ENCODE peak calls at places on chromosome 22, in six cellular contexts. H, A, J, E, T and F are unnamed samples.
A peak's percentile ranks its signal among the peaks of the same experiment; 100 is the strongest.

GRCh38 chr22:37894939-37895670 is 11.0 kb upstream of the MICALL1 start:
- DNase-seq in T (no peak), E (no peak), J (no peak), H (no peak), A (no peak), F (no peak)

GRCh38 chr22:35126993-35127392 is 61.0 kb downstream of the ISX start:
- DNase-seq in E (no peak), H (no peak), T (no peak), A (no peak), J (no peak), F (no peak)

GRCh38 chr22:17536269-17536668 is 27.0 kb upstream of the SLC25A18 start:
- DNase-seq in A (peak; percentile 85), T (no peak), E (no peak), H (no peak), J (no peak), F (no peak)

GRCh38 chr22:39308614-39309363 is 10.6 kb downstream of the RPL3 start:
- DNase-seq in A (peak; percentile 90), T (no peak), E (no peak), J (no peak), H (peak; percentile 96), F (no peak)

GRCh38 chr22:30362632-30363281 is 6.0 kb downstream of the CCDC157 start:
- DNase-seq in H (no peak), E (no peak), T (no peak), J (no peak), A (no peak), F (no peak)

GRCh38 chr22:45129703-45130524 is 33.8 kb upstream of the NUP50 start:
- DNase-seq in J (no peak), E (no peak), H (no peak), A (no peak), T (no peak), F (no peak)

GRCh38 chr22:17738386-17739128 is 35.7 kb downstream of the BID start:
- DNase-seq in A (no peak), T (no peak), E (no peak), H (no peak), J (no peak), F (no peak)

GRCh38 chr22:27456696-27457503 is 344.7 kb downstream of the MN1 start:
- DNase-seq in J (no peak), A (no peak), T (no peak), H (peak; percentile 93), E (no peak), F (no peak)

GRCh38 chr22:47452184-47452583 is 689.7 kb downstream of the TBC1D22A start:
- DNase-seq in E (no peak), H (no peak), A (no peak), T (no peak), J (peak; percentile 62), F (no peak)

GRCh38 chr22:49301398-49302149 is 526.1 kb downstream of the BRD1 start:
- DNase-seq in E (no peak), H (no peak), J (no peak), A (peak; percentile 61), T (no peak), F (no peak)

GRCh38 chr22:46707827-46708570 is 30.1 kb downstream of the CERK start:
- DNase-seq in J (no peak), T (no peak), H (no peak), A (no peak), E (no peak), F (no peak)

GRCh38 chr22:26577081-26577480 is 12.9 kb downstream of the TPST2 start:
- DNase-seq in A (no peak), T (no peak), J (no peak), H (no peak), E (no peak), F (no peak)

GRCh38 chr22:27747396-27748256 is 53.9 kb downstream of the MN1 start:
- DNase-seq in T (no peak), A (peak; percentile 80), E (no peak), J (no peak), H (no peak), F (no peak)

GRCh38 chr22:50210378-50211139 is 9.7 kb downstream of the SELENOO start:
- DNase-seq in A (no peak), J (no peak), E (peak; percentile 24), H (no peak), T (no peak), F (no peak)

GRCh38 chr22:35275580-35275979 is 18.3 kb downstream of the HMGXB4 start:
- DNase-seq in T (no peak), A (no peak), E (no peak), H (peak; percentile 66), J (no peak), F (no peak)

GRCh38 chr22:16783930-16784354 is 41.3 kb downstream of the XKR3 start:
- DNase-seq in H (no peak), T (no peak), A (no peak), E (no peak), J (peak; percentile 9), F (no peak)

GRCh38 chr22:49263101-49263500 is 564.6 kb downstream of the BRD1 start:
- DNase-seq in A (peak; percentile 38), E (no peak), J (no peak), T (no peak), H (no peak), F (no peak)

GRCh38 chr22:41481925-41482318 is 13.0 kb downstream of the ACO2 start:
- DNase-seq in J (no peak), H (no peak), E (no peak), A (no peak), T (no peak), F (no peak)

GRCh38 chr22:38314140-38314991 is 2.9 kb downstream of the CSNK1E start:
- DNase-seq in A (peak; percentile 69), H (peak; percentile 75), E (no peak), T (no peak), J (no peak), F (no peak)

GRCh38 chr22:50713571-50714056 is 24.4 kb upstream of the ACR start:
- DNase-seq in E (no peak), A (no peak), H (no peak), J (no peak), T (no peak), F (no peak)

GRCh38 chr22:49833340-49834007 is 5.8 kb upstream of the BRD1 start:
- DNase-seq in J (no peak), T (no peak), E (no peak), H (no peak), A (no peak), F (no peak)

GRCh38 chr22:44361391-44362126 is 48.8 kb upstream of the SHISAL1 start:
- DNase-seq in T (no peak), A (no peak), E (no peak), H (no peak), J (no peak), F (no peak)

GRCh38 chr22:25167082-25167481 is 32.6 kb upstream of the CRYBB3 start:
- DNase-seq in E (no peak), A (no peak), J (no peak), H (no peak), T (no peak), F (no peak)

GRCh38 chr22:38937036-38937435 is 20.4 kb upstream of the APOBEC3A start:
- DNase-seq in H (no peak), T (no peak), J (no peak), A (peak; percentile 35), E (no peak), F (no peak)

GRCh38 chr22:44916281-44917231 is 93.2 kb downstream of the PHF21B start:
- DNase-seq in H (no peak), E (no peak), A (peak; percentile 60), J (no peak), T (no peak), F (no peak)

GRCh38 chr22:46569848-46570695 is 32.7 kb upstream of the CELSR1 start:
- DNase-seq in E (peak; percentile 22), H (no peak), J (no peak), T (no peak), A (no peak), F (no peak)

GRCh38 chr22:37514526-37515051 is 4.6 kb downstream of the CARD10 start:
- DNase-seq in T (no peak), A (no peak), H (no peak), E (no peak), J (no peak), F (no peak)

GRCh38 chr22:17700778-17701177 is 62.2 kb downstream of the BCL2L13 start:
- DNase-seq in A (no peak), T (no peak), H (no peak), E (no peak), J (no peak), F (no peak)

DNA sequence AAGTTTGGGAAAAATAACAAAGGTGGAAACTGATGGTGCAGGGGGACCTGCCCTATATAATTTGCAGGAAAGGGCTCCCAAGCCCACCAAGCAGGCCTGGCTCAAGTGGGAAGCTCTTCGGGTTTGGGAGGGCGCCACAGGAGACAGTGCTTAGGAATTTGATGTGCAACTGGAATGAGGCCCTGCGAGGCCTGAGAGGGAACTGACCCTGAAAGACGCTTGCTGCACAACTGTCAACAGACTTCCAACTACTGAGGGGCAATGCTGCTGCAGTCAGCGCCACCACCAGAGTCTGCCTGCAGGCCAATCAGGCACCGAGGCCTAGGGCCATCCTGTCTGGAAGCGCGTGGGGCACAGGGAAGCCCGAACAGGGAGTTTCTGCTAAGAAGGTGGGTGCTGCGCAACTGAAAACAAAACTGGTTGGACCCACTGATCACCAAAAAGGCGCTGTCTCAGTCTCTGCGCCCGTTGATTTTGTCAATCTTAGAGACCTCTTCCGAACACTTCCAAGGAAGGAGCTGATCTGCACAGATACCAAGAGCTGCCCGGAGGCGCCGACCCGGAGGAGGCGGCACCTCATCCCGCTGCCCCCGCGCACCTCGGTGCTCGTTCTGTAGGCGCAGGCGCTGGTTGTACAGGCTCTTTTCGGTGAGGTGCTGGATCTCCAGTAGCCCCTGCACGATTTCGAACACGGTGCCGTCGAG is 667 bp downstream of the DGCR6L start:
- DNase-seq in T (no peak), H (no peak), J (peak; percentile 43), E (no peak), A (no peak), F (no peak)
- H3K27ac ChIP-seq in T (no peak overlapping the region), H (peak overlapping the region; percentile 80), J (peak overlapping the region; percentile 12), E (peak overlapping the region; percentile 81), A (peak overlapping the region; percentile 92), F (peak overlapping the region; percentile 92)

GRCh38 chr22:22208657-22209056 is 35.9 kb upstream of the VPREB1 start:
- DNase-seq in E (no peak), H (no peak), A (no peak), J (no peak), T (no peak), F (no peak)
- H3K27me3 ChIP-seq in E (no peaks in the 10 kb centered on the region), H (peaks cover 17% of the 10 kb centered on the region), A (no peaks in the 10 kb centered on the region), J (peaks cover 10% of the 10 kb centered on the region), T (peaks cover 58% of the 10 kb centered on the region), F (no peaks in the 10 kb centered on the region)

DNA sequence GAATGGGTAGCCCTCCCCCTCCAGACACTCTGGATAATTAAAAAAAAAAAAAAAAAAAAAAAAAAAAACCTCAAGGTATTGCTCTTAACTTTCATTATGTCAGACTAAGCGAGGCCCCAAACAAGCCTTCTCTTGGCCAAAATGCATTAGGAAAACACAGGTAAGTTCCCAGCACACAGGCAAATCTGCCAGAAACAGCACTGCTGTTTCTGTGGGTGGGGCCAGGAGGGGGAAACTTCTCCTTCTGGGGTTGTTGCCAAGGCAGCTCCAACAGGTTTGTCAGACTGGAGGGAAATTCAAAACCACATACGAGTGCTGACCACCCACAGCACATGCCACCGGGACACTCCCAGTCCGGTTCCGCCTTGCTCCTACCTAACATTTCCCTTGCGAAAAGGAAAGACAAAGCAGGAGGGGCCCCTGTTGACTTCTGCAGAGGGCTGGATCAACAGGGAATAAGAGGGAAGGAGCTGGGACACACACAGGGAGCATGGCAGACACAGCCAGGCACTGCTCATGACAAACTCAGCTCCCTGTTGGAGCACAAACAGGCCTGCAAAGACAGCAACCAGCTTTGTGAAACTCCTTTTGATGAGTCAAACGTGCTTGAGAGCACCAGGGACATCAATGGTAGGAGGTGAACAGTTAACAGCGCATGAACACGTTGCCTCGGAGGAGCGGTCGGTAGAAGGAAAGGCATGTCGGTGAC is 55.0 kb downstream of the MYH9 start:
- DNase-seq in H (peak; percentile 83), A (peak; percentile 74), J (no peak), T (no peak), E (peak; percentile 85), F (peak; percentile 43)
- H3K4me3 ChIP-seq in H (no peak overlapping the region), A (no peak overlapping the region), J (no peak overlapping the region), T (no peak overlapping the region), E (peak overlapping the region; percentile 64), F (peak overlapping the region; percentile 45)

GRCh38 chr22:23769321-23769965 is 1.7 kb upstream of the CHCHD10 start:
- DNase-seq in E (no peak), J (no peak), A (no peak), T (no peak), H (no peak), F (no peak)
- H3K27ac ChIP-seq in E (no peak overlapping the region), J (no peak overlapping the region), A (no peak overlapping the region), T (no peak overlapping the region), H (no peak overlapping the region), F (no peak overlapping the region)